ENCODE peak calls at places on chromosomes 2 and 18, in seven cellular contexts. N is HepG2, K is esophagus muscularis mucosa, X is MM.1S, S is brain microvascular endothelial cell, R is sigmoid colon, A is colonic mucosa. U is an unnamed sample.

GRCh38 chr2:16960579-16960978 is 294.9 kb upstream of the CYRIA start:
- DNase-seq in K (no peak), N (no peak), A (no peak), X (peak), R (no peak), S (no peak), U (no peak)

GRCh38 chr2:30686000-30686399 is 121.2 kb downstream of the CAPN13 start:
- DNase-seq in A (no peak), R (peak), S (no peak), K (peak), N (peak), X (no peak), U (no peak)

GRCh38 chr18:21489119-21489750 is 111.3 kb downstream of the ESCO1 start:
- DNase-seq in K (no peak), N (peak), S (peak), R (no peak), A (peak), X (peak), U (no peak)

GRCh38 chr2:197904446-197904845 is 100.1 kb downstream of the PLCL1 start:
- DNase-seq in N (no peak), R (no peak), S (no peak), K (no peak), X (peak), A (no peak), U (no peak)

GRCh38 chr2:201952212-201952611 is 81.4 kb upstream of the FZD7 start:
- DNase-seq in N (no peak), X (no peak), R (peak), S (no peak), A (no peak), K (no peak), U (no peak)

GRCh38 chr2:106614511-106615291 is 127.5 kb downstream of the CD8B2 start:
- DNase-seq in A (peak), S (no peak), N (peak), X (no peak), R (no peak), K (no peak), U (no peak)

GRCh38 chr2:178908810-178909209 is 101.6 kb upstream of the TTN start:
- DNase-seq in N (no peak), R (no peak), K (no peak), A (no peak), S (no peak), X (no peak), U (no peak)

GRCh38 chr18:75558790-75559189 is 131.3 kb upstream of the SMIM21 start:
- DNase-seq in R (no peak), K (no peak), X (no peak), N (no peak), S (no peak), A (no peak), U (no peak)

GRCh38 chr2:233029321-233029720 is 3.2 kb upstream of the NEU2 start:
- DNase-seq in R (no peak), N (no peak), S (no peak), K (no peak), X (no peak), A (no peak), U (no peak)

GRCh38 chr18:80182855-80183254 is 64.5 kb downstream of the PARD6G start:
- DNase-seq in X (no peak), A (no peak), R (no peak), N (no peak), K (no peak), S (no peak), U (no peak)

GRCh38 chr2:11745613-11746375 is 638 bp upstream of the LPIN1 start:
- DNase-seq in R (no peak), S (no peak), N (no peak), A (no peak), K (no peak), X (no peak), U (no peak)

GRCh38 chr18:31225668-31226067 is 63.0 kb upstream of the DSC1 start:
- DNase-seq in X (no peak), N (peak), A (no peak), S (peak), K (no peak), R (no peak), U (no peak)

GRCh38 chr2:101036562-101036961 is 34.5 kb downstream of the RPL31 start:
- DNase-seq in S (no peak), X (peak), K (no peak), N (peak), A (no peak), R (no peak), U (no peak)

GRCh38 chr18:35050004-35050623 is 8.9 kb downstream of the MAPRE2 start:
- DNase-seq in R (no peak), X (no peak), S (no peak), N (no peak), K (peak), A (no peak), U (no peak)

GRCh38 chr2:63763336-63764056 is 78.2 kb upstream of the UGP2 start:
- DNase-seq in A (no peak), X (no peak), N (no peak), R (no peak), K (no peak), S (no peak), U (no peak)

GRCh38 chr2:149360106-149360505 is 29.7 kb downstream of the LYPD6 start:
- DNase-seq in N (no peak), S (no peak), R (no peak), K (peak), A (no peak), X (no peak), U (no peak)

GRCh38 chr2:191155608-191156071 is 4.8 kb upstream of the STAT4 start:
- DNase-seq in A (no peak), K (no peak), N (no peak), X (peak), R (no peak), S (no peak), U (no peak)

GRCh38 chr2:53911434-53912189 is 51.8 kb upstream of the GPR75 start:
- DNase-seq in N (no peak), S (no peak), R (no peak), K (no peak), A (no peak), X (no peak), U (no peak)

GRCh38 chr2:160061533-160062282 is 707 bp downstream of the PLA2R1 start:
- DNase-seq in N (no peak), R (peak), S (no peak), X (no peak), A (peak), K (peak), U (no peak)

GRCh38 chr2:10274983-10275802 is 27.5 kb upstream of the HPCAL1 start:
- DNase-seq in R (no peak), X (no peak), S (no peak), K (no peak), A (no peak), N (no peak), U (no peak)

GRCh38 chr18:3757361-3757760 is 307.4 kb downstream of the TGIF1 start:
- DNase-seq in N (no peak), K (no peak), S (no peak), A (no peak), R (no peak), X (no peak), U (no peak)

GRCh38 chr2:148519013-148519412 is 125.5 kb upstream of the EPC2 start:
- DNase-seq in A (no peak), S (no peak), K (no peak), R (no peak), X (no peak), N (no peak), U (no peak)

GRCh38 chr2:118974103-118974911 is 32.3 kb downstream of the MARCO start:
- DNase-seq in A (no peak), X (no peak), R (no peak), K (peak), S (peak), N (no peak), U (peak)

GRCh38 chr2:83221258-83221657 is 1237.8 kb downstream of the SUCLG1 start:
- DNase-seq in K (no peak), R (no peak), X (no peak), A (no peak), S (peak), N (no peak), U (no peak)

GRCh38 chr2:203532957-203533695 is 2.0 kb downstream of the RAPH1 start:
- DNase-seq in S (peak), A (no peak), X (no peak), R (no peak), N (peak), K (no peak), U (no peak)

GRCh38 chr2:134169788-134170187 is 84.1 kb upstream of the MGAT5 start:
- DNase-seq in K (no peak), S (no peak), R (no peak), X (peak), A (no peak), N (no peak), U (no peak)

GRCh38 chr2:168203762-168204693 is 43.4 kb downstream of the STK39 start:
- DNase-seq in A (no peak), R (no peak), K (no peak), S (no peak), N (no peak), X (no peak), U (no peak)

GRCh38 chr18:2312440-2312839 is 258.9 kb downstream of the METTL4 start:
- DNase-seq in K (no peak), N (no peak), R (no peak), S (no peak), X (no peak), A (no peak), U (no peak)

DNA sequence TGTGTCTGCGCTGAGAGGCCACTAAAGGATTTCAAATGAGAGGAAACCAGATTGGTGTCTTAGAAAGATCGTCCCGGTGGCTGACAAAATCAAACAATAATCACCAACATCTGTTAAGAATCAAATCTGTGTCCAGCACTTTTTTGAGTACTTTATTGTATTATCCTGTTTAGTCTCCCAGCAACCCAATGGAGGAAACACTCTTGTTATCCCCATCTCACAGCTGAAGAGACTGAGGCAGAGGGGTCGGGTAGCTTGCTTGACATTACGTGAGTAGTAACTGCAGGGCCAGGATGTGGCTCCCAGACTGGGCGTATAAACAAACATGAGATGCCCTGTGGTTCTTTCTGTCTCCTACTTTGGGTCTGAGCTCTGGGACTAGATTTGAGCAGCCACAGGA is 76.0 kb downstream of the KLHL29 start:
- DNase-seq in K (no peak), N (no peak), R (no peak), X (no peak), S (no peak), A (no peak), U (peak)
- H3K27ac ChIP-seq in K (no peak), N (no peak), R (no peak), X (no peak), S (no peak), A (no peak), U (no peak)

GRCh38 chr2:150480241-150480640 is 7.2 kb downstream of the RND3 start:
- DNase-seq in A (no peak), S (no peak), R (peak), X (no peak), N (no peak), K (no peak), U (no peak)
- H3K4me3 ChIP-seq in A (no peak), S (no peak), R (no peak), X (no peak), N (no peak), K (no peak), U (peak)

GRCh38 chr18:76935722-76936337 is 113.5 kb downstream of the ZNF236 start:
- DNase-seq in X (no peak), S (no peak), R (no peak), A (no peak), K (no peak), N (no peak), U (no peak)
- TF ChIP-seq CTCF in X (no peak), S (no peak), R (no peak), A (no peak), K (no peak), N (no peak), U (no peak)

GRCh38 chr2:239256297-239256696 is 144.5 kb downstream of the HDAC4 start:
- DNase-seq in K (no peak), A (no peak), N (no peak), R (peak), S (no peak), X (no peak), U (peak)
- H3K27ac ChIP-seq in K (peak), A (no peak), N (no peak), R (peak), S (no peak), X (no peak), U (no peak)

U was measured in coronary artery.